ENCODE peak calls at places on chromosomes 13 and 19, in nine cellular contexts. A, S, V, F, E, Y, K, J and D are unnamed samples.
A peak's percentile ranks its signal among the peaks of the same experiment; 100 is the strongest.

GRCh38 chr19:35545855-35546381 is 492 bp downstream of the TMEM147 start:
- DNase-seq in Y (peak; percentile 44), E (no peak), K (no peak), V (no peak), J (peak; percentile 60), F (no peak), S (peak; percentile 26), A (peak; percentile 60), D (no peak)

GRCh38 chr13:83333614-83334388 is 548.5 kb downstream of the SLITRK1 start:
- DNase-seq in E (no peak), S (no peak), J (no peak), F (no peak), V (no peak), K (no peak), Y (no peak), A (no peak), D (no peak)

GRCh38 chr13:110910013-110910890 is 4.6 kb downstream of the ANKRD10 start:
- DNase-seq in K (no peak), S (no peak), J (no peak), E (no peak), A (no peak), V (no peak), Y (no peak), F (no peak), D (no peak)

GRCh38 chr19:29678484-29679106 is 13.3 kb downstream of the PLEKHF1 start:
- DNase-seq in J (no peak), K (peak; percentile 75), Y (no peak), E (no peak), F (no peak), A (no peak), V (no peak), S (peak; percentile 81), D (peak; percentile 81)

GRCh38 chr13:84641491-84641890 is 759.2 kb upstream of the SLITRK1 start:
- DNase-seq in E (peak; percentile 47), A (no peak), J (no peak), Y (no peak), S (no peak), F (peak; percentile 21), V (no peak), K (no peak), D (no peak)

GRCh38 chr19:28377077-28377476 is 835.9 kb downstream of the UQCRFS1 start:
- DNase-seq in K (no peak), F (no peak), J (no peak), S (no peak), A (no peak), V (no peak), Y (no peak), E (no peak), D (no peak)

GRCh38 chr19:55216461-55217198 is 7.3 kb upstream of the PTPRH start:
- DNase-seq in A (peak; percentile 98), J (no peak), Y (peak; percentile 30), K (peak; percentile 47), F (peak; percentile 99), V (peak; percentile 97), E (peak; percentile 100), S (peak; percentile 48), D (peak; percentile 93)

GRCh38 chr13:40318366-40318765 is 348.1 kb downstream of the FOXO1 start:
- DNase-seq in Y (no peak), K (no peak), F (no peak), A (peak; percentile 75), V (no peak), J (no peak), S (peak; percentile 33), E (no peak), D (peak; percentile 30)

GRCh38 chr13:110367620-110368019 is 60.5 kb downstream of the COL4A2 start:
- DNase-seq in F (no peak), S (no peak), V (no peak), J (no peak), A (no peak), Y (no peak), K (no peak), E (no peak), D (no peak)

GRCh38 chr19:43527860-43528622 is 1.0 kb upstream of the ETHE1 start:
- DNase-seq in K (peak; percentile 50), J (no peak), V (no peak), E (no peak), Y (no peak), S (no peak), F (no peak), A (peak; percentile 75), D (no peak)

GRCh38 chr19:38597075-38597474 is 20.7 kb downstream of the MAP4K1 start:
- DNase-seq in Y (no peak), A (no peak), K (no peak), F (no peak), J (no peak), E (no peak), V (no peak), S (no peak), D (no peak)

GRCh38 chr19:14110650-14111049 is 6.9 kb downstream of the PRKACA start:
- DNase-seq in K (no peak), F (no peak), Y (no peak), J (no peak), A (no peak), V (no peak), E (no peak), S (no peak), D (no peak)

GRCh38 chr13:29452773-29453574 is 142.5 kb downstream of the SLC7A1 start:
- DNase-seq in E (no peak), A (no peak), J (no peak), F (no peak), K (no peak), Y (no peak), V (no peak), S (no peak), D (no peak)

GRCh38 chr13:40101708-40102359 is 446.4 kb downstream of the COG6 start:
- DNase-seq in K (no peak), E (no peak), S (no peak), F (no peak), J (peak; percentile 54), V (no peak), Y (no peak), A (no peak), D (no peak)

GRCh38 chr19:45478454-45479238 is 10.8 kb downstream of the FOSB start:
- DNase-seq in Y (peak; percentile 89), A (peak; percentile 95), K (peak; percentile 84), F (peak; percentile 92), E (peak; percentile 96), V (no peak), J (peak; percentile 88), S (peak; percentile 78), D (peak; percentile 81)

GRCh38 chr13:36904219-36904618 is 15.8 kb downstream of the SMAD9 start:
- DNase-seq in F (no peak), Y (no peak), E (no peak), S (no peak), K (no peak), V (no peak), A (no peak), J (no peak), D (no peak)

GRCh38 chr19:16779539-16780163 is 49.5 kb upstream of the SIN3B start:
- DNase-seq in S (no peak), V (no peak), J (no peak), A (no peak), K (no peak), Y (no peak), F (no peak), E (no peak), D (no peak)

DNA sequence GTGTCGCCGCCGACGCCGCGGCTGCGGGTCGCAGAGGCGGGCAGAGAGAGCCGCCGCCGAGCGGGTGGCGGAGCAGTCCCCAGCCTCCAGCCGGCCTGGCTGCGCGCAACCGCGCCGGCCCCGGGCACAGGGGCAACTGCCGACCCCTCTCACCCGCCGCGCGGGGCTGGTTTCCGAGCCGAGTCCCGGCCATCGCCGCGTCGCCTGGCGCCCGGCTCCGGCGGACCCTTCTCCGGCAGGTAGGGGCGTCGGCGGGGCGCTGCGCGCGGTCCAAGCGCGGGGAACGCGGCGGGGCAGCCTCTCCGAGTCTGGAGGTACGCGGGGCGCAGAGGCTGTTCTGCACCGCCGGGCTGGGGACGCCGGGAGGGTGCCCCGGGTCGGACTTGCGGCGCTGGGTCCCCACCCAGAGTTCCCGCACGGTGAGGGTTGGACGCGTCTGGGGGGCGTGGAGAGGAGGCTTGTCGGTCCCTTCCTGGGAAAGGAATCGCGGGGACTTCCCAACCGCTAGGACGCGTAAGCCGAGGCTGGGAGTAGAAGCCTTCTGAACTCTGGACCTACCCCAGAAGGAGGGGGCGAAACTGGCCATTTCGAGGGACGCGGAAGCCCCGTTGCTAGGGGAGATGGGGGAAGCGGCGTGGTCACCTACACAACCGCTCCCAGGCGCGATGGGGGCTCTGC is 133.6 kb upstream of the MYO16 start:
- DNase-seq in V (no peak), J (no peak), K (no peak), S (no peak), A (no peak), Y (no peak), E (no peak), F (peak; percentile 5), D (no peak)
- H3K4me3 ChIP-seq in V (no peak overlapping the region), J (no peak overlapping the region), K (no peak overlapping the region), S (no peak overlapping the region), A (no peak overlapping the region), Y (peak overlapping the region; percentile 16), E (no peak overlapping the region), F (peak overlapping the region; percentile 56), D (no peak overlapping the region)

GRCh38 chr13:27665333-27665732 is 43.6 kb downstream of the POLR1D start:
- DNase-seq in J (no peak), Y (no peak), E (peak; percentile 20), K (no peak), S (no peak), A (no peak), V (no peak), F (no peak), D (no peak)
- TF ChIP-seq CTCF in J (no peak), Y (no peak), E (no peak), K (no peak), S (no peak), A (no peak), V (peak; percentile 6), F (peak; percentile 26), D (peak; percentile 47)

GRCh38 chr13:94712287-94712811 is at the start of gene SOX21:
- DNase-seq in J (no peak), Y (no peak), S (no peak), E (no peak), K (no peak), V (no peak), A (no peak), F (no peak), D (no peak)

GRCh38 chr13:94710081-94710809 is 2.1 kb downstream of the SOX21 start:
- DNase-seq in F (no peak), V (no peak), A (no peak), S (no peak), Y (no peak), E (no peak), J (no peak), K (no peak), D (no peak)

GRCh38 chr13:94711561-94712286 is 621 bp downstream of the SOX21 start:
- DNase-seq in V (no peak), S (no peak), K (no peak), E (no peak), Y (no peak), J (no peak), F (no peak), A (no peak), D (no peak)

GRCh38 chr13:94708971-94709614 is 3.3 kb downstream of the SOX21 start:
- DNase-seq in V (no peak), E (no peak), J (no peak), K (no peak), A (no peak), Y (no peak), S (no peak), F (no peak), D (no peak)

GRCh38 chr13:94710881-94711560 is 1.3 kb downstream of the SOX21 start:
- DNase-seq in A (no peak), K (no peak), V (no peak), E (no peak), J (no peak), Y (no peak), F (no peak), S (no peak), D (no peak)
- H3K4me3 ChIP-seq in A (no peak overlapping the region), K (no peak overlapping the region), V (peak overlapping the region; percentile 18), E (no peak overlapping the region), J (no peak overlapping the region), Y (no peak overlapping the region), F (no peak overlapping the region), S (no peak overlapping the region), D (no peak overlapping the region)

GRCh38 chr13:108086678-108087077 is 128.7 kb downstream of the LIG4 start:
- DNase-seq in F (peak; percentile 0), Y (no peak), J (no peak), S (no peak), A (no peak), V (no peak), K (no peak), E (peak; percentile 46), D (no peak)
- TF ChIP-seq CTCF in F (peak; percentile 49), Y (no peak), J (peak; percentile 21), S (no peak), A (no peak), V (no peak), K (no peak), E (peak; percentile 32), D (peak; percentile 8)